ENCODE peak calls at places on chromosome 7, in four cellular contexts. One of them, this sample, is unnamed.

GRCh38 chr7:16795624-16796023 is 9.2 kb downstream of the AGR2 start:
- DNase-seq in cardiac muscle cell: no peak
- DNase-seq in HT-29: no peak
- DNase-seq in Panc1: no peak
- DNase-seq in this sample: no peak

GRCh38 chr7:144516729-144517128 is 113.2 kb upstream of the NOBOX start:
- DNase-seq in cardiac muscle cell: no peak
- DNase-seq in HT-29: no peak
- DNase-seq in Panc1: no peak
- DNase-seq in this sample: no peak

GRCh38 chr7:2115739-2116065 is 117.0 kb downstream of the MAD1L1 start:
- DNase-seq in HT-29: no peak
- DNase-seq in cardiac muscle cell: no peak
- DNase-seq in Panc1: no peak
- DNase-seq in this sample: no peak

GRCh38 chr7:97215556-97215955 is 98.1 kb downstream of the SDHAF3 start:
- DNase-seq in Panc1: no peak
- DNase-seq in cardiac muscle cell: peak; percentile 4
- DNase-seq in HT-29: no peak
- DNase-seq in this sample: no peak

GRCh38 chr7:29915481-29916215 is 74.0 kb downstream of the SCRN1 start:
- DNase-seq in Panc1: no peak
- DNase-seq in cardiac muscle cell: peak; percentile 11
- DNase-seq in HT-29: no peak
- DNase-seq in this sample: no peak

GRCh38 chr7:151833691-151834090 is 43.2 kb downstream of the PRKAG2 start:
- DNase-seq in Panc1: no peak
- DNase-seq in cardiac muscle cell: no peak
- DNase-seq in HT-29: no peak
- DNase-seq in this sample: no peak

GRCh38 chr7:41148521-41148951 is 554.4 kb downstream of the INHBA start:
- DNase-seq in Panc1: peak; percentile 54
- DNase-seq in HT-29: peak; percentile 61
- DNase-seq in cardiac muscle cell: no peak
- DNase-seq in this sample: peak; percentile 99

GRCh38 chr7:17304926-17305325 is 6.5 kb downstream of the AHR start:
- DNase-seq in cardiac muscle cell: no peak
- DNase-seq in HT-29: peak; percentile 85
- DNase-seq in Panc1: peak; percentile 91
- DNase-seq in this sample: peak; percentile 82